ENCODE peak calls at places on chromosomes 2 and 18, in five cellular contexts. One of them, this sample, is unnamed.

GRCh38 chr2:41038408-41038807 is 586.5 kb upstream of the SLC8A1 start:
- DNase-seq in HepG2: no peak
- DNase-seq in H1: no peak
- DNase-seq in GM12878: no peak
- DNase-seq in NT2/D1: no peak
- DNase-seq in this sample: no peak

GRCh38 chr18:47151457-47151856 is 1.2 kb upstream of the HDHD2 start:
- DNase-seq in GM12878: no peak
- DNase-seq in H1: no peak
- DNase-seq in HepG2: no peak
- DNase-seq in NT2/D1: no peak
- DNase-seq in this sample: no peak

GRCh38 chr18:57813245-57813644 is 10.1 kb upstream of the ATP8B1 start:
- DNase-seq in HepG2: peak; percentile 48
- DNase-seq in GM12878: no peak
- DNase-seq in NT2/D1: no peak
- DNase-seq in H1: no peak
- DNase-seq in this sample: no peak

GRCh38 chr2:157444643-157445040 is 753 bp upstream of the CYTIP start:
- DNase-seq in NT2/D1: no peak
- DNase-seq in HepG2: no peak
- DNase-seq in GM12878: no peak
- DNase-seq in H1: no peak
- DNase-seq in this sample: no peak

GRCh38 chr2:10235909-10236550 is 66.7 kb upstream of the HPCAL1 start:
- DNase-seq in H1: no peak
- DNase-seq in GM12878: no peak
- DNase-seq in NT2/D1: no peak
- DNase-seq in HepG2: no peak
- DNase-seq in this sample: no peak

GRCh38 chr2:26621469-26622199 is 19.5 kb downstream of the CIB4 start:
- DNase-seq in H1: peak; percentile 6
- DNase-seq in HepG2: no peak
- DNase-seq in GM12878: no peak
- DNase-seq in NT2/D1: no peak
- DNase-seq in this sample: no peak

GRCh38 chr2:130759906-130760753 is 4.8 kb downstream of the AMER3 start:
- DNase-seq in GM12878: no peak
- DNase-seq in HepG2: no peak
- DNase-seq in NT2/D1: no peak
- DNase-seq in H1: no peak
- DNase-seq in this sample: no peak

GRCh38 chr2:9984861-9985480 is 33.5 kb downstream of the GRHL1 start:
- DNase-seq in NT2/D1: no peak
- DNase-seq in GM12878: no peak
- DNase-seq in H1: no peak
- DNase-seq in HepG2: no peak
- DNase-seq in this sample: no peak

GRCh38 chr18:54740146-54740844 is 88.0 kb upstream of the RAB27B start:
- DNase-seq in H1: no peak
- DNase-seq in NT2/D1: no peak
- DNase-seq in GM12878: no peak
- DNase-seq in HepG2: no peak
- DNase-seq in this sample: no peak

GRCh38 chr18:45783097-45784075 is 42.1 kb upstream of the SIGLEC15 start:
- DNase-seq in GM12878: no peak
- DNase-seq in HepG2: no peak
- DNase-seq in NT2/D1: peak; percentile 22
- DNase-seq in H1: no peak
- DNase-seq in this sample: no peak

GRCh38 chr18:48229445-48230052 is 179.6 kb downstream of the ZBTB7C start:
- DNase-seq in GM12878: no peak
- DNase-seq in HepG2: no peak
- DNase-seq in NT2/D1: no peak
- DNase-seq in H1: no peak
- DNase-seq in this sample: no peak

GRCh38 chr2:138922973-138923563 is 142.9 kb upstream of the NXPH2 start:
- DNase-seq in HepG2: peak; percentile 40
- DNase-seq in H1: no peak
- DNase-seq in NT2/D1: no peak
- DNase-seq in GM12878: no peak
- DNase-seq in this sample: peak; percentile 10
- TF ChIP-seq SUZ12 in HepG2: no peak
- TF ChIP-seq SUZ12 in H1: no peak
- TF ChIP-seq SUZ12 in NT2/D1: no peak
- TF ChIP-seq SUZ12 in GM12878: no peak
- TF ChIP-seq SUZ12 in this sample: no peak

GRCh38 chr2:101135412-101136296 is 15.5 kb downstream of the TBC1D8 start:
- DNase-seq in HepG2: peak; percentile 52
- DNase-seq in NT2/D1: no peak
- DNase-seq in H1: no peak
- DNase-seq in GM12878: no peak
- DNase-seq in this sample: no peak
- TF ChIP-seq SUZ12 in HepG2: no peak
- TF ChIP-seq SUZ12 in NT2/D1: no peak
- TF ChIP-seq SUZ12 in H1: no peak
- TF ChIP-seq SUZ12 in GM12878: no peak
- TF ChIP-seq SUZ12 in this sample: no peak

GRCh38 chr18:79797518-79798345 is at the start of gene KCNG2:
- DNase-seq in NT2/D1: peak; percentile 15
- DNase-seq in H1: peak; percentile 78
- DNase-seq in HepG2: no peak
- DNase-seq in GM12878: no peak
- DNase-seq in this sample: peak; percentile 55
- TF ChIP-seq SUZ12 in NT2/D1: no peak
- TF ChIP-seq SUZ12 in H1: no peak
- TF ChIP-seq SUZ12 in HepG2: no peak
- TF ChIP-seq SUZ12 in GM12878: no peak
- TF ChIP-seq SUZ12 in this sample: no peak

GRCh38 chr2:176614049-176614448 is 344.8 kb downstream of the MTX2 start:
- DNase-seq in HepG2: no peak
- DNase-seq in GM12878: no peak
- DNase-seq in NT2/D1: no peak
- DNase-seq in H1: no peak
- DNase-seq in this sample: no peak
- TF ChIP-seq SUZ12 in HepG2: no peak
- TF ChIP-seq SUZ12 in GM12878: no peak
- TF ChIP-seq SUZ12 in NT2/D1: no peak
- TF ChIP-seq SUZ12 in H1: no peak
- TF ChIP-seq SUZ12 in this sample: no peak

GRCh38 chr2:151070253-151070652 is 191.4 kb downstream of the RBM43 start:
- DNase-seq in HepG2: no peak
- DNase-seq in NT2/D1: peak; percentile 15
- DNase-seq in GM12878: no peak
- DNase-seq in H1: no peak
- DNase-seq in this sample: no peak

GRCh38 chr2:151071906-151072305 is 189.8 kb downstream of the RBM43 start:
- DNase-seq in GM12878: no peak
- DNase-seq in HepG2: no peak
- DNase-seq in NT2/D1: no peak
- DNase-seq in H1: no peak
- DNase-seq in this sample: no peak

GRCh38 chr2:151067658-151068369 is 193.8 kb downstream of the RBM43 start:
- DNase-seq in HepG2: no peak
- DNase-seq in H1: no peak
- DNase-seq in GM12878: no peak
- DNase-seq in NT2/D1: no peak
- DNase-seq in this sample: no peak

DNA sequence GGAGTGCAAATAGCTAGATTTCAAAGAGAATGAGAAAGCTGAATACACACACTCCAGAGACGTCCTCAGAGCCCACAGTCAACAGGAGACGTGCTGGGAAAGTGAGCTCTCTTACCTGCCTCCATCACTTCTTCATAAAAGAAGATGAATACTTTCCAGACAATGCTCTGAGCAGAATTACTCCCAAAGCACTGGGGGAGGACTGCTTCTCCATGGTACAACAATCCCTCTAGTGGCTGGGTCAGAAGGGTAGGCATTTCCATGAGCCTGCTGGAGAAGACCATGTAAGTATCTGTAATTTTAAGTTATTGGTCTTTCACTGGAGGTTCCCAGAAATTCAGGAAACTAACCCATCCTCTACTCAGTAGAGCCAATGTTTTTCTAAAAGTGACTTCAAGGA is 190.3 kb downstream of the RBM43 start:
- DNase-seq in H1: no peak
- DNase-seq in HepG2: no peak
- DNase-seq in GM12878: no peak
- DNase-seq in NT2/D1: peak; percentile 56
- DNase-seq in this sample: peak; percentile 23
- TF ChIP-seq SUZ12 in H1: no peak
- TF ChIP-seq SUZ12 in HepG2: no peak
- TF ChIP-seq SUZ12 in GM12878: no peak
- TF ChIP-seq SUZ12 in NT2/D1: no peak
- TF ChIP-seq SUZ12 in this sample: no peak

GRCh38 chr2:207633686-207634085 is 8.5 kb upstream of the METTL21A start:
- DNase-seq in NT2/D1: no peak
- DNase-seq in H1: no peak
- DNase-seq in HepG2: no peak
- DNase-seq in GM12878: no peak
- DNase-seq in this sample: no peak

GRCh38 chr2:207629553-207629952 is 4.4 kb upstream of the METTL21A start:
- DNase-seq in HepG2: no peak
- DNase-seq in NT2/D1: no peak
- DNase-seq in GM12878: no peak
- DNase-seq in H1: no peak
- DNase-seq in this sample: no peak

GRCh38 chr2:207635468-207636200 is 10.4 kb upstream of the METTL21A start:
- DNase-seq in HepG2: no peak
- DNase-seq in GM12878: no peak
- DNase-seq in NT2/D1: no peak
- DNase-seq in H1: no peak
- DNase-seq in this sample: no peak

GRCh38 chr2:207632575-207633492 is 7.6 kb upstream of the METTL21A start:
- DNase-seq in HepG2: peak; percentile 69
- DNase-seq in NT2/D1: no peak
- DNase-seq in GM12878: no peak
- DNase-seq in H1: no peak
- DNase-seq in this sample: no peak

GRCh38 chr2:207630491-207630890 is 5.3 kb upstream of the METTL21A start:
- DNase-seq in GM12878: no peak
- DNase-seq in NT2/D1: no peak
- DNase-seq in HepG2: no peak
- DNase-seq in H1: no peak
- DNase-seq in this sample: no peak
- TF ChIP-seq SUZ12 in GM12878: no peak
- TF ChIP-seq SUZ12 in NT2/D1: no peak
- TF ChIP-seq SUZ12 in HepG2: no peak
- TF ChIP-seq SUZ12 in H1: no peak
- TF ChIP-seq SUZ12 in this sample: no peak

DNA sequence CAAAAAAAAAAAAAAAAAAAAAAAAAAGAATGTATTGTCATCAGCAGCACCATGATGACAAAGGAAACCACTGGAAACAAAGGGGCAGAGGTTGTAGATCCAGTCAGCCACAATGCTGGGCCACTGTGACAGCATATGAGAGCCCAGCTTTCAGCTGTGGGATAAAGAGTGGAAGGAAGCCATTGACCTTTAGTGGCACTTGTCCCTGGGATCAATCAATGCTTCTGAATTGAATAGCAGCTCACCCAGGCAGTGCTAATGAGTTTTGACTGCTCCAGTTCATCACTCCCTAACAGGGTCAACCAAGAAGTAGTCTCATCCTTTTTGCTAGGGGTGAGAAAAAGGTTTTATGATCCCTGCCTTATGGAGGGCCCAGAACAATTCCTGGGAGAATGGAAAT is 41.8 kb downstream of the ADD2 start:
- DNase-seq in NT2/D1: no peak
- DNase-seq in GM12878: no peak
- DNase-seq in H1: peak; percentile 28
- DNase-seq in HepG2: no peak
- DNase-seq in this sample: no peak
- TF ChIP-seq SUZ12 in NT2/D1: no peak
- TF ChIP-seq SUZ12 in GM12878: no peak
- TF ChIP-seq SUZ12 in H1: no peak
- TF ChIP-seq SUZ12 in HepG2: no peak
- TF ChIP-seq SUZ12 in this sample: no peak

GRCh38 chr2:237497009-237497819 is 10.2 kb downstream of the MLPH start:
- DNase-seq in H1: no peak
- DNase-seq in GM12878: no peak
- DNase-seq in HepG2: no peak
- DNase-seq in NT2/D1: no peak
- DNase-seq in this sample: no peak

GRCh38 chr2:237498341-237498740 is 11.3 kb downstream of the MLPH start:
- DNase-seq in HepG2: no peak
- DNase-seq in NT2/D1: no peak
- DNase-seq in H1: no peak
- DNase-seq in GM12878: no peak
- DNase-seq in this sample: no peak

GRCh38 chr2:237495521-237496117 is 8.6 kb downstream of the MLPH start:
- DNase-seq in HepG2: no peak
- DNase-seq in NT2/D1: no peak
- DNase-seq in GM12878: no peak
- DNase-seq in H1: no peak
- DNase-seq in this sample: no peak

GRCh38 chr2:237496428-237496827 is 9.4 kb downstream of the MLPH start:
- DNase-seq in HepG2: no peak
- DNase-seq in H1: no peak
- DNase-seq in GM12878: no peak
- DNase-seq in NT2/D1: no peak
- DNase-seq in this sample: no peak

GRCh38 chr2:237497820-237498128 is 10.7 kb downstream of the MLPH start:
- DNase-seq in H1: no peak
- DNase-seq in HepG2: no peak
- DNase-seq in NT2/D1: no peak
- DNase-seq in GM12878: no peak
- DNase-seq in this sample: no peak
- TF ChIP-seq SUZ12 in H1: no peak
- TF ChIP-seq SUZ12 in HepG2: no peak
- TF ChIP-seq SUZ12 in NT2/D1: no peak
- TF ChIP-seq SUZ12 in GM12878: no peak
- TF ChIP-seq SUZ12 in this sample: no peak